ENCODE peak calls at places on chromosomes 2 and 18, in six cellular contexts. E, Y, A, D, F and U are unnamed samples.

GRCh38 chr2:222771832-222772231 is 89.0 kb upstream of the ACSL3 start:
- DNase-seq in E (no peak), Y (no peak), A (no peak), D (no peak), F (no peak), U (no peak)

GRCh38 chr2:18496516-18496915 is 63.9 kb downstream of the RDH14 start:
- DNase-seq in E (no peak), Y (no peak), A (no peak), D (no peak), F (no peak), U (no peak)

GRCh38 chr18:55432307-55433040 is 155.5 kb downstream of the TCF4 start:
- DNase-seq in E (no peak), Y (peak), A (no peak), D (no peak), F (no peak), U (no peak)

GRCh38 chr18:79779021-79779699 is 18.6 kb upstream of the KCNG2 start:
- DNase-seq in E (no peak), Y (no peak), A (no peak), D (no peak), F (no peak), U (no peak)

GRCh38 chr18:56727399-56727798 is 76.2 kb downstream of the WDR7 start:
- DNase-seq in E (no peak), Y (no peak), A (no peak), D (no peak), F (no peak), U (no peak)

GRCh38 chr2:159615187-159615935 is 987 bp downstream of the BAZ2B start:
- DNase-seq in E (peak), Y (peak), A (peak), D (peak), F (peak), U (peak)

GRCh38 chr2:150732064-150732463 is 244.6 kb upstream of the RND3 start:
- DNase-seq in E (no peak), Y (no peak), A (peak), D (peak), F (no peak), U (peak)

GRCh38 chr18:21053127-21053526 is 58.5 kb downstream of the ROCK1 start:
- DNase-seq in E (no peak), Y (no peak), A (peak), D (peak), F (no peak), U (peak)

GRCh38 chr2:1634681-1635341 is 109.5 kb downstream of the PXDN start:
- DNase-seq in E (peak), Y (no peak), A (no peak), D (no peak), F (no peak), U (no peak)

GRCh38 chr18:6013101-6013790 is 117.9 kb upstream of the TMEM200C start:
- DNase-seq in E (no peak), Y (no peak), A (peak), D (no peak), F (no peak), U (no peak)

GRCh38 chr2:51855683-51856082 is 823.8 kb upstream of the NRXN1 start:
- DNase-seq in E (no peak), Y (no peak), A (no peak), D (no peak), F (no peak), U (no peak)

GRCh38 chr2:148209598-148209997 is 188.7 kb downstream of the MBD5 start:
- DNase-seq in E (no peak), Y (peak), A (no peak), D (peak), F (no peak), U (no peak)
- TF ChIP-seq CTCF in E (no peak), Y (no peak), A (no peak), D (no peak), F (no peak), U (no peak)

GRCh38 chr2:98822301-98823164 is 91.6 kb upstream of the MGAT4A start:
- DNase-seq in E (peak), Y (no peak), A (no peak), D (no peak), F (no peak), U (no peak)
- TF ChIP-seq CTCF in E (no peak), Y (no peak), A (no peak), D (peak), F (no peak), U (peak)

DNA sequence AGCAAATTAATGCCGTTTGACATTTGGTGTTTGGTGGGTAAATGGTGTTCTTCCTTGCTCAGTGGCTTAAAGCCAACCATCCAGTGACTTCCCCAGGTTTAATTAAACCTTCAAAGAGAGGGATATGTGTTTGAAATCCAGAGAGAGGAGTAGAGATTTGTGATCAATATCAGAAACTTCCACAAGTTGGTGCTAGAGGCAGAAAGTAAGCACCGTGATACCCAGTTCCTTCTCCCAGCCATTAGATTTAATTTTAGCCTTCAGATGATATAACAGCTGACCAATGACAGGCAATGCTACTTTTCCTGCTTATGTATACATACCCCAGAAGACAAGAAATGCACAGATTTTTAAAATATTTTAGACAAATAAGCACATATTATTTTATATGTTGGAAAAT is 398.5 kb downstream of the CDH2 start:
- DNase-seq in E (no peak), Y (no peak), A (peak), D (peak), F (no peak), U (no peak)
- TF ChIP-seq CTCF in E (no peak), Y (no peak), A (peak), D (peak), F (no peak), U (peak)

GRCh38 chr2:166419616-166419934 is 43.8 kb upstream of the SCN9A start:
- DNase-seq in E (no peak), Y (peak), A (peak), D (peak), F (no peak), U (peak)
- TF ChIP-seq CTCF in E (no peak), Y (peak), A (no peak), D (peak), F (no peak), U (peak)

GRCh38 chr2:54336136-54336976 is 80.3 kb upstream of the TSPYL6 start:
- DNase-seq in E (no peak), Y (no peak), A (peak), D (peak), F (no peak), U (no peak)

GRCh38 chr2:54342603-54343002 is 86.6 kb upstream of the TSPYL6 start:
- DNase-seq in E (no peak), Y (no peak), A (no peak), D (no peak), F (no peak), U (no peak)

GRCh38 chr2:54347622-54348021 is 91.6 kb upstream of the TSPYL6 start:
- DNase-seq in E (no peak), Y (no peak), A (no peak), D (no peak), F (no peak), U (no peak)

GRCh38 chr2:54336977-54337255 is 80.9 kb upstream of the TSPYL6 start:
- DNase-seq in E (no peak), Y (no peak), A (no peak), D (no peak), F (no peak), U (no peak)

GRCh38 chr2:54341656-54342055 is 85.6 kb upstream of the TSPYL6 start:
- DNase-seq in E (no peak), Y (no peak), A (peak), D (no peak), F (no peak), U (no peak)
- TF ChIP-seq CTCF in E (no peak), Y (no peak), A (no peak), D (peak), F (no peak), U (no peak)

GRCh38 chr18:47594621-47595086 is 335.8 kb downstream of the SMAD2 start:
- DNase-seq in E (no peak), Y (no peak), A (no peak), D (no peak), F (no peak), U (no peak)

GRCh38 chr18:47594063-47594462 is 336.4 kb downstream of the SMAD2 start:
- DNase-seq in E (no peak), Y (no peak), A (no peak), D (no peak), F (no peak), U (no peak)

GRCh38 chr18:47591429-47591828 is 339.0 kb downstream of the SMAD2 start:
- DNase-seq in E (no peak), Y (no peak), A (no peak), D (no peak), F (no peak), U (no peak)

GRCh38 chr18:47601608-47602272 is 328.7 kb downstream of the SMAD2 start:
- DNase-seq in E (no peak), Y (no peak), A (no peak), D (no peak), F (no peak), U (no peak)

DNA sequence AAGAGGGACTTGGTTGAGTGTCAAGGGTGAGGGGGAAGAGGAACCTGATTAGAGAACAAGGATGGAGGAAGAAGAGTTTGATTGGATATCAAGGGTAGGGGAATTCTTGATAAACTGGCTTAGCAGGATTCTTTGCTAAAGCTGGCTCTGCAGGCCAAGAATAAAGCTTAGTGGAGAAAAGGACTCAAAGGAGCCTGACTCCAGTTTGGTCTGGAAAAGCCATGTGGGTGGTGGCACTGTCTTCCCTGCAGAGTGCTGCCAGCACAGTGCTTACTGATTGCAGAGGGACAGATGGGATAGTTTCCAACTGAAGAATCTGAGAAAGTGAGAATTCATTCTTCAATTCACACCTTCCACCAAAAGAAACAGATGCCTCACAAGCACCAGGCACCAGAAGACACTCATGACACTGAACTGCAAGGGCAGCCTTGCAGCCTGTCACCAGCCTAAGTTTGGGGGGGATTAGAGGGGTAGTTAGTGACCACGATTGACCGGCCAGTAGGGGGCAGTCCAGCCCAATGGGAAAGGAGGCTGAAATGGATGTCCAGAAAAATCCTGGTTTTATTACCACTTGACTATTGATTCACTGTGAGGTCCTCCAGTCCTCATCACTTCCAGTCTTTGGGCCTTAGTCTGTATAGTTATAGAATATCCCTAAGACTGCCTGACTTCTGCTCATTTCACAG is 334.5 kb downstream of the SMAD2 start:
- DNase-seq in E (no peak), Y (peak), A (no peak), D (no peak), F (no peak), U (no peak)
- TF ChIP-seq CTCF in E (no peak), Y (peak), A (no peak), D (peak), F (no peak), U (peak)